ENCODE peak calls at places on chromosomes 16 and 17, in five cellular contexts. L is PC-9, Z is A673, X is tibial artery, V is endothelial cell of umbilical vein. G is an unnamed sample. For H3K27me3, the result is how much of the 10 kb centered on the place peaks cover.

GRCh38 chr17:42394838-42395237 is 6.6 kb upstream of the STAT3 start:
- DNase-seq in V (peak), X (no peak), L (no peak), Z (no peak), G (no peak)

GRCh38 chr17:69672924-69673323 is 258.4 kb downstream of the MAP2K6 start:
- DNase-seq in X (no peak), L (no peak), V (peak), Z (no peak), G (peak)

GRCh38 chr17:75430159-75430748 is 24.8 kb upstream of the GRB2 start:
- DNase-seq in V (no peak), X (no peak), Z (no peak), L (peak), G (peak)

GRCh38 chr16:21301895-21302291 is 23.8 kb upstream of the CRYM start:
- DNase-seq in V (no peak), X (no peak), L (no peak), Z (no peak), G (no peak)

GRCh38 chr17:57906910-57907309 is 48.3 kb downstream of the CUEDC1 start:
- DNase-seq in Z (peak), V (no peak), L (no peak), X (no peak), G (no peak)

GRCh38 chr16:12390644-12391043 is 413.0 kb downstream of the CPPED1 start:
- DNase-seq in L (no peak), V (no peak), X (no peak), Z (no peak), G (no peak)

GRCh38 chr16:1310832-1311200 is 1.4 kb downstream of the UBE2I start:
- DNase-seq in V (peak), X (no peak), L (no peak), Z (no peak), G (no peak)

GRCh38 chr16:69917739-69918138 is 33.4 kb upstream of the CLEC18A start:
- DNase-seq in L (peak), V (peak), Z (peak), X (peak), G (peak)

GRCh38 chr16:414395-415169 is 10.9 kb upstream of the RAB11FIP3 start:
- DNase-seq in V (no peak), L (peak), X (no peak), Z (no peak), G (no peak)

GRCh38 chr16:56547949-56548567 is 16.8 kb upstream of the MT4 start:
- DNase-seq in X (no peak), Z (no peak), V (no peak), L (no peak), G (no peak)

GRCh38 chr17:44065668-44066203 is 735 bp downstream of the LSM12 start:
- DNase-seq in V (peak), Z (no peak), L (no peak), X (no peak), G (no peak)

GRCh38 chr17:2943971-2944370 is 119.4 kb downstream of the OR1D5 start:
- DNase-seq in Z (no peak), X (no peak), V (no peak), L (no peak), G (no peak)

GRCh38 chr17:7324438-7324779 is 4.7 kb downstream of the NEURL4 start:
- DNase-seq in L (no peak), V (no peak), Z (no peak), X (no peak), G (no peak)
- TF ChIP-seq CTCF in L (peak), V (no peak), Z (no peak), X (no peak), G (no peak)

GRCh38 chr17:39450847-39451581 is at the start of gene MED1:
- DNase-seq in X (peak), L (peak), V (peak), Z (peak), G (peak)

GRCh38 chr17:39450051-39450450 is 1.0 kb downstream of the MED1 start:
- DNase-seq in V (no peak), Z (no peak), X (no peak), L (peak), G (no peak)

GRCh38 chr17:39461113-39461910 is at the start of gene CDK12:
- DNase-seq in Z (peak), V (peak), X (peak), L (peak), G (peak)

GRCh38 chr17:39455919-39456318 is 4.9 kb upstream of the MED1 start:
- DNase-seq in X (no peak), L (no peak), V (no peak), Z (no peak), G (no peak)
- H3K4me3 ChIP-seq in X (no peak), L (no peak), V (no peak), Z (no peak), G (no peak)

DNA sequence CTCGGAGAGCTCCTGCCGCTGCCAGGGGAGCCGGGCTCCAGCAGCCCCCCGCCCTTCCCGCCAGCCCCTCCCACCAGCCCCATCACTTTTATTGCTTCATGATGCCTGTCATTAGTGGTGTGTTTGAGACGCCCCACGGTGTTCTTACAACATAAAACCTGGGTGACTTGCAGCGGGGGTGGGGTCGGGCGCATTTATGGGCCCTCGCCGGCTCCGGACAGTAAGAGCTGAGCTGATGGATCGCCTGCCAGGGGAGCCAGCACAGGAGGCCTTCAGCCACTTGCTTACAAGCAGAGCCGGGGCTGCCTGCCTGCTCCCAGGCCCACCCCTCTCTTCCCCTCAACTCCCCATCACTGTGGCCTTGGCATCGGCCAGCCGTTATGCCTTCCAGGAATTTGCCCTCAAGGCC is 82.9 kb upstream of the CBX4 start:
- DNase-seq in Z (peak), L (no peak), X (no peak), V (no peak), G (no peak)
- H3K27me3 ChIP-seq in Z (under half), L (under half), X (half or more), V (under half), G (under half)

GRCh38 chr17:8885968-8886674 is 18.6 kb upstream of the PIK3R6 start:
- DNase-seq in Z (no peak), X (no peak), L (no peak), V (no peak), G (no peak)

GRCh38 chr17:8890671-8891070 is 23.2 kb upstream of the PIK3R6 start:
- DNase-seq in L (no peak), X (no peak), V (no peak), Z (no peak), G (no peak)

GRCh38 chr17:8888704-8889302 is 21.3 kb upstream of the PIK3R6 start:
- DNase-seq in V (no peak), L (no peak), Z (no peak), X (no peak), G (no peak)

GRCh38 chr17:8889458-8890210 is 22.2 kb upstream of the PIK3R6 start:
- DNase-seq in L (no peak), V (no peak), Z (no peak), X (no peak), G (no peak)

DNA sequence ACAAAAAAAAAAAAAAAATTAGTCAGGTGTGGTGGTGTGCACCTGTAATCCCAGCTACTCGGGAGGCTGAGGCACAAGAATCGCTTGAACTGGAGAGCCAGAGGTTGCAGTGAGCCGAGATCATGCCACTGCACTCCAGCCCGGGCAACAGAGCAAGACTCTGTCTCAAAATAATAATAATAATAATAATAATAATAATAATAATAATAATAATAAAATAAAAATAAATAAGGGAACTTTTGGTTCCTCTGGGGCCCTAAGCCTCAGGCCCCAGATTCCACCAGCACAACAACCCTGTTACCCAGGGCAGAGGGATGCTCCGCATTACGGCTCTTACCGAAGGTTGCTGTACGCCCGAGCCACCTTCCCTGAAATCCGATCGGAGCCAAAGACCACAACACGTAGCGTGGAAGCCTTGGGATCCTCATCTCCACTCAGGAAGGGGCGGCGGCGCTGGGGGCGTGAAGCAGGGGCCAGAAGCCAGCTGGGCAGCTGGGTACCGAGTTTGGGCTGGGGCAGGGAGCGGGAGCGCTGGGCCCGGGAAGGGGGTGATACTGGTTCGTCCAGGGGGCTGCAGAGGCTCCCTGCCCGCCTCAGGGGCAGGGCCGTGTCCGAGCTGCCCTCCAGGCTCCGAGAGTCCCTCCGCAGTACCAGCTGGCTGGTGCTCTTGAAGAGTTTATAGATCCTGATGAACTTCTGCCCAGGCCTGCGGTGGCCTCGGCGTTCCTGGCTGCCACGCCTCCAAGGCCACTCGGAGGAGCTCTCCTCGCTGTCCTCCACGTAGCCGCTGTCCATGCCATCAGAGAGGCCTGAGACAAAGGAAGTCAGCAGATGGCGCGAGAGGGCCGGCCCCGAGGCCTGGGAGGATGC is 20.6 kb upstream of the PIK3R6 start:
- DNase-seq in V (no peak), X (peak), Z (no peak), L (peak), G (no peak)
- TF ChIP-seq CTCF in V (peak), X (no peak), Z (no peak), L (no peak), G (no peak)

DNA sequence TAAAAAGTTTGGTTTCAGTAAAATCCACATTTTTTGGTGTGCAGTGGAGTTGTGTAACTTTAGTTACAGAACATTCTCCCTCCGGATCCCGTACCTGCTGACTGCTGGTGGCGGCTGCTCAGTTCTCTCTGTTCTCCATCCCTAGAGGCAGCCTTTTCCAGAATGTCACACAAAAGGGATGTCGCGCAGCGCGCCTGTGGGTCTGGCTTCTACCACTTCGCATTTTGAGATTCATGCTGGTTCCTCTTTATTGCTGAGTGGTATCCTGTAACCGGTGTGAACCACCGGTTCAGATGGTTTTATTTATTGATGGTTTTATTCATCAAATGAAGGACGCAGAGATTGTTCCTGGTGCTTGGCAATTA is 975 bp upstream of the CEP131 start:
- DNase-seq in X (no peak), V (no peak), Z (no peak), L (no peak), G (no peak)
- H3K4me3 ChIP-seq in X (peak), V (no peak), Z (no peak), L (peak), G (no peak)

GRCh38 chr17:47778184-47778635 is 43.4 kb downstream of the OSBPL7 start:
- DNase-seq in X (no peak), L (no peak), Z (no peak), V (no peak), G (no peak)

GRCh38 chr17:47785538-47786123 is 36.0 kb downstream of the OSBPL7 start:
- DNase-seq in X (no peak), L (no peak), V (peak), Z (peak), G (no peak)

GRCh38 chr17:47776330-47777197 is 43.5 kb downstream of the TBX21 start:
- DNase-seq in X (no peak), L (peak), V (peak), Z (peak), G (no peak)

DNA sequence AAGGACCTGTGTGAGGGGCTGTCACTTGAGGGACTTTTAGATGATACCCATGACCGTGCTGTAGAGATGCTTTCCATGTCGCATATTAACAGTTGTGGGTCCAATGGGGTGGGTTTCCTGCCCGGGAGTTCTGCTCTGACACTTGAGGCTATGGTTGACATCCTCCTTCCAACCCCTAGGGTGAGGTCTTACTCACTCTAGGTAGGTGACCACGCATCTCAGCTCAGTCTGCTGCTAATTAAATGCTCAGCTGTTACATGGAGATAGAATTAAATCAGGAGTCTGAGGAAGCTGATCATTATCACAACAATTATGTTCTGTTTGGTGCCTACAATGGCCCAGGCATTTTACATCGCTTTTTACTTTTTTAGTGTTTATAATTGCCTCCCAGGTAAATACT is 40.2 kb downstream of the OSBPL7 start:
- DNase-seq in L (no peak), Z (no peak), X (no peak), V (no peak), G (no peak)
- H3K27me3 ChIP-seq in L (half or more), Z (under half), X (under half), V (under half), G (under half)

DNA sequence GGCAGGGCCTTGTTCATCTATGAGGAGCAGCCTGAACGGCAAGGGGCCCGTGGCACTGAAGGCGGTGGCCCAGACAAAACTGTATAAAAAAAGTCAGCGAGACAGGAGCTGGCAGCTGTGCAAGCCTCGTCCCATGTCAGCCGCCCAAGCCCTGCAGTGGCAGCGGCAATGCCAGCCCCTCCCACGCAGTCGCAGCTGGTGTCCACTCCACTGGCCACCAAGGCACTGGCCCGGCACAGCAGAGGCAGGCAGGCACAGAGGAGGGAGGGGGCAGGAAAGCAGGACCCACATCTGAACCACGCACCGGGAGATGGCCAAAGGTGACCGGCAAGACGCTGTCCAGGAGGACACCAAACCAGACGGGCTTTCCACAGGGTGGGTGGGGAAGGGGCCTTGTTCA is 15.9 kb upstream of the C16orf95 start:
- DNase-seq in Z (no peak), L (no peak), X (no peak), V (no peak), G (no peak)
- TF ChIP-seq CTCF in Z (no peak), L (no peak), X (no peak), V (no peak), G (no peak)

GRCh38 chr17:45170280-45170975 is 8.8 kb downstream of the HEXIM2 start:
- DNase-seq in V (no peak), L (no peak), Z (no peak), X (no peak), G (no peak)

GRCh38 chr17:45172232-45172540 is 10.5 kb downstream of the HEXIM2 start:
- DNase-seq in L (no peak), X (no peak), V (no peak), Z (no peak), G (no peak)

GRCh38 chr17:45171338-45172231 is 9.9 kb downstream of the HEXIM2 start:
- DNase-seq in V (no peak), Z (no peak), X (peak), L (peak), G (no peak)

GRCh38 chr17:45172541-45173286 is 11.0 kb downstream of the HEXIM2 start:
- DNase-seq in Z (peak), V (no peak), L (peak), X (peak), G (peak)

GRCh38 chr17:45170976-45171337 is 9.3 kb downstream of the HEXIM2 start:
- DNase-seq in L (peak), V (peak), Z (no peak), X (peak), G (no peak)
- H3K4me3 ChIP-seq in L (peak), V (no peak), Z (no peak), X (peak), G (no peak)

GRCh38 chr17:21500064-21500463 is 123.9 kb downstream of the KCNJ12 start:
- DNase-seq in V (no peak), X (no peak), L (no peak), Z (no peak), G (no peak)
- H3K27me3 ChIP-seq in V (under half), X (under half), L (half or more), Z (under half), G (under half)

DNA sequence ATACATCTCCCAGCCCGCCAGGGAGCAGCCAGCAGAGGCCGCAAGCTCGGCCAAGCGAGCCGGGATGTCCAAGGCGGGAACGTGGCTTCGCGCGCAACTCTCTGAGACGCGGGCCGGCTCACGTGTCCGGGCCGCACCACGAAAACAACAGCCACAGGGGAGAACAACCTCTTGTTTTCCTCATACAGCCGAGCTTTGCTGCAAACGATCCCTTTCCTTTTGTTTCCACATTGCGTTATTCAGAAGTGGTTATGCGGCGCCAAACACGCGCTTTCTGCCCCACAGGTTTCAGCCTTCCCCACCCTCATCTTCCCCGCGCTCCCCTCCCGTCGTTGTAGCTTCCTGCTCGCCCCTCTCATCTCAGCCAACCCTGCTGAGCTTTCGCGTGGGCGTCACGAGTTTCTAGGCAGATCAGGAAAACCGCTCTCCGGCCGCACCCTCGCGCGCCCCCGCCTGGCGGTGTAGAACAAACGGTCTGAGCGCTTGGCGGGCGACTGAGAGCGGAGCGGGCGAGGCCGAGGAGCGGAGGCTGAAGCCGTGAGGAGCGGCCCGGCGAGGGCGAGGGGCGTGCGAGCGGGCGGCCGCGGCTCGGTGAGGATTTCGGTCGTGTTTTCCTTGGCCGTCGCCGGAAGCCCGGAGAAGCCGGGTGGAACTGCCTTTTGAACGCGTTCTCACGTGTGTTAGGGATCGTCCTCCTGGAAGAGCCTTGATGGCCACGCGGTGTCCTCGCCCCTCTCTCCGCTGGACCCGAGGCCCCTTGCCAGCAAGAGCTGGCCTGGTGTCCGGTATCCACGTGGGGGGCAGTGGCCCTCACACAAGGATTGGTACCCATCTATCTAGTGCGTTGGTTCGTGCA is 6.6 kb upstream of the SMARCD2 start:
- DNase-seq in X (peak), Z (peak), V (peak), L (peak), G (no peak)
- TF ChIP-seq CTCF in X (peak), Z (peak), V (peak), L (peak), G (peak)

G was measured in kidney epithelial cell.